ENCODE peak calls at places on chromosome 16, in seven cellular contexts. W is Calu3, D is NCI-H510A treated with DMSO at 0.1 percent for 48 hours, J is cardiac muscle cell, S is lower lobe of right lung, B is H7, R is fibroblast of pulmonary artery. U is an unnamed sample.

GRCh38 chr16:65689726-65690125 is 567.9 kb upstream of the CDH11 start:
- DNase-seq in W (no peak), D (no peak), J (no peak), S (no peak), B (no peak), R (no peak), U (no peak)

GRCh38 chr16:6019490-6019991 is 921.9 kb upstream of the EEF2KMT start:
- DNase-seq in W (no peak), D (no peak), J (peak; percentile 20), S (no peak), B (peak; percentile 89), R (no peak), U (no peak)

GRCh38 chr16:74984670-74985411 is at the start of gene WDR59:
- DNase-seq in W (peak; percentile 99), D (peak; percentile 94), J (peak; percentile 100), S (peak; percentile 100), B (peak; percentile 98), R (peak; percentile 99), U (peak; percentile 98)

GRCh38 chr16:89560413-89561194 is at the start of gene RPL13:
- DNase-seq in W (peak; percentile 96), D (peak; percentile 70), J (peak; percentile 98), S (peak; percentile 98), B (peak; percentile 99), R (peak; percentile 96), U (peak; percentile 93)

GRCh38 chr16:13552960-13553257 is 367.0 kb upstream of the ERCC4 start:
- DNase-seq in W (no peak), D (no peak), J (no peak), S (no peak), B (no peak), R (no peak), U (no peak)

GRCh38 chr16:9050102-9050830 is 41.2 kb upstream of the HAPSTR1 start:
- DNase-seq in W (peak; percentile 18), D (no peak), J (peak; percentile 11), S (no peak), B (peak; percentile 73), R (peak; percentile 23), U (no peak)

GRCh38 chr16:49664221-49665215 is 191.4 kb downstream of the ZNF423 start:
- DNase-seq in W (no peak), D (no peak), J (no peak), S (no peak), B (no peak), R (no peak), U (no peak)

GRCh38 chr16:66958857-66959644 is 2.0 kb upstream of the CES3 start:
- DNase-seq in W (no peak), D (no peak), J (no peak), S (no peak), B (no peak), R (no peak), U (no peak)

GRCh38 chr16:30068750-30069574 is 3.4 kb downstream of the ALDOA start:
- DNase-seq in W (peak; percentile 70), D (no peak), J (peak; percentile 30), S (no peak), B (no peak), R (peak; percentile 47), U (no peak)

GRCh38 chr16:55265926-55266325 is 58.1 kb upstream of the IRX6 start:
- DNase-seq in W (no peak), D (no peak), J (no peak), S (no peak), B (no peak), R (no peak), U (no peak)

GRCh38 chr16:8675183-8676159 is 1.1 kb downstream of the ABAT start:
- DNase-seq in W (no peak), D (no peak), J (no peak), S (no peak), B (peak; percentile 47), R (no peak), U (no peak)

GRCh38 chr16:89256651-89257254 is 39.2 kb downstream of the ZNF778 start:
- DNase-seq in W (peak; percentile 71), D (no peak), J (peak; percentile 14), S (peak; percentile 70), B (peak; percentile 91), R (peak; percentile 29), U (no peak)

GRCh38 chr16:88384222-88385111 is 1.7 kb downstream of the ZNF469 start:
- DNase-seq in W (no peak), D (no peak), J (no peak), S (peak; percentile 28), B (peak; percentile 60), R (no peak), U (no peak)

GRCh38 chr16:57634171-57634570 is 5.7 kb downstream of the ADGRG1 start:
- DNase-seq in W (peak; percentile 55), D (no peak), J (no peak), S (no peak), B (no peak), R (no peak), U (no peak)

GRCh38 chr16:84953051-84953746 is 58.1 kb downstream of the ZDHHC7 start:
- DNase-seq in W (no peak), D (no peak), J (no peak), S (no peak), B (no peak), R (no peak), U (no peak)

GRCh38 chr16:72042157-72042660 is 12.1 kb upstream of the HP start:
- DNase-seq in W (no peak), D (no peak), J (peak; percentile 40), S (no peak), B (no peak), R (no peak), U (no peak)

GRCh38 chr16:49560018-49560830 is 186.6 kb downstream of the C16orf78 start:
- DNase-seq in W (no peak), D (no peak), J (no peak), S (no peak), B (no peak), R (peak; percentile 49), U (no peak)

GRCh38 chr16:15049581-15050180 is 6.2 kb downstream of the NTAN1 start:
- DNase-seq in W (no peak), D (no peak), J (no peak), S (no peak), B (no peak), R (peak; percentile 24), U (no peak)

GRCh38 chr16:57178793-57179212 is 7.0 kb downstream of the PSME3IP1 start:
- DNase-seq in W (no peak), D (no peak), J (no peak), S (no peak), B (peak; percentile 42), R (no peak), U (no peak)

GRCh38 chr16:73034374-73034773 is 13.6 kb downstream of the ZFHX3 start:
- DNase-seq in W (no peak), D (no peak), J (no peak), S (no peak), B (no peak), R (no peak), U (no peak)

GRCh38 chr16:81521141-81521626 is 76.6 kb downstream of the CMIP start:
- DNase-seq in W (no peak), D (no peak), J (no peak), S (peak; percentile 50), B (no peak), R (no peak), U (no peak)

GRCh38 chr16:27980919-27981670 is 82.4 kb downstream of the GSG1L start:
- DNase-seq in W (no peak), D (no peak), J (no peak), S (no peak), B (no peak), R (no peak), U (peak; percentile 11)

GRCh38 chr16:529012-529575 is 1.6 kb downstream of the CAPN15 start:
- DNase-seq in W (no peak), D (no peak), J (no peak), S (no peak), B (no peak), R (no peak), U (peak; percentile 30)

GRCh38 chr16:76780556-76780955 is 410.4 kb upstream of the MON1B start:
- DNase-seq in W (no peak), D (no peak), J (no peak), S (no peak), B (no peak), R (peak; percentile 2), U (no peak)

GRCh38 chr16:55391760-55392375 is 67.9 kb downstream of the IRX6 start:
- DNase-seq in W (no peak), D (no peak), J (no peak), S (no peak), B (no peak), R (no peak), U (no peak)

U was measured in Peyer's patch.